ENCODE peak calls at places on chromosomes 7 and 10, in four cellular contexts. B, C, A and Q are unnamed samples.

GRCh38 chr10:96606216-96606615 is 19.4 kb upstream of the TM9SF3 start:
- DNase-seq in B (no peak), C (no peak), A (no peak), Q (peak; percentile 60)

GRCh38 chr10:80144302-80145131 is 12.0 kb downstream of the PLAC9 start:
- DNase-seq in C (no peak), A (no peak), B (no peak), Q (no peak)

GRCh38 chr7:51028128-51028830 is 245.6 kb upstream of the GRB10 start:
- DNase-seq in A (no peak), B (no peak), C (no peak), Q (no peak)

GRCh38 chr7:127885843-127886242 is 145.4 kb downstream of the LRRC4 start:
- DNase-seq in A (no peak), B (no peak), C (peak; percentile 8), Q (peak; percentile 80)

GRCh38 chr7:158781217-158781975 is 47.9 kb downstream of the ESYT2 start:
- DNase-seq in B (no peak), A (no peak), C (no peak), Q (no peak)

GRCh38 chr7:44581426-44581906 is 565 bp downstream of the TMED4 start:
- DNase-seq in C (peak; percentile 41), B (no peak), A (no peak), Q (no peak)

GRCh38 chr7:128948976-128949760 is 11.4 kb downstream of the IRF5 start:
- DNase-seq in C (no peak), B (no peak), A (no peak), Q (no peak)

GRCh38 chr10:6542999-6543430 is 37.1 kb downstream of the PRKCQ start:
- DNase-seq in A (no peak), C (no peak), B (no peak), Q (no peak)

GRCh38 chr7:3670898-3671297 is 369.8 kb downstream of the SDK1 start:
- DNase-seq in C (no peak), B (no peak), A (no peak), Q (no peak)

GRCh38 chr7:127751723-127752448 is 99.9 kb downstream of the SND1 start:
- DNase-seq in A (no peak), B (no peak), C (peak; percentile 10), Q (peak; percentile 66)

GRCh38 chr7:99699946-99700345 is 20.1 kb upstream of the CYP3A5 start:
- DNase-seq in A (no peak), B (no peak), C (no peak), Q (no peak)

GRCh38 chr10:22054946-22055345 is 51.4 kb upstream of the DNAJC1 start:
- DNase-seq in C (no peak), B (no peak), A (no peak), Q (no peak)

GRCh38 chr10:12181065-12181775 is 14.5 kb downstream of the NUDT5 start:
- DNase-seq in C (no peak), A (no peak), B (no peak), Q (peak; percentile 16)

GRCh38 chr7:16040381-16040780 is 353.9 kb upstream of the MEOX2 start:
- DNase-seq in A (peak; percentile 50), B (no peak), C (no peak), Q (no peak)

GRCh38 chr10:100968037-100968736 is 1.1 kb upstream of the SEMA4G start:
- DNase-seq in A (no peak), B (no peak), C (no peak), Q (no peak)

GRCh38 chr10:86363184-86363832 is 3.3 kb downstream of the GRID1 start:
- DNase-seq in B (peak; percentile 88), A (peak; percentile 88), C (peak; percentile 26), Q (no peak)

GRCh38 chr10:124545756-124546369 is 84.2 kb downstream of the LHPP start:
- DNase-seq in B (no peak), C (no peak), A (no peak), Q (no peak)

GRCh38 chr10:43940898-43941777 is 292.5 kb upstream of the ZNF32 start:
- DNase-seq in B (no peak), C (no peak), A (no peak), Q (no peak)

GRCh38 chr10:68666280-68666760 is 54.7 kb upstream of the CCAR1 start:
- DNase-seq in C (peak; percentile 86), A (no peak), B (no peak), Q (peak; percentile 93)

GRCh38 chr7:46653848-46654247 is 732.8 kb upstream of the IGFBP3 start:
- DNase-seq in B (no peak), C (no peak), A (no peak), Q (no peak)

GRCh38 chr7:192701-193536 is 548 bp downstream of the FAM20C start:
- DNase-seq in A (peak; percentile 50), B (no peak), C (no peak), Q (no peak)

GRCh38 chr7:151433721-151434400 is 6.1 kb downstream of the CRYGN start:
- DNase-seq in A (no peak), C (no peak), B (no peak), Q (no peak)

GRCh38 chr7:113197274-113197673 is 78.9 kb upstream of the SMIM30 start:
- DNase-seq in C (peak; percentile 57), B (no peak), A (no peak), Q (peak; percentile 83)

GRCh38 chr7:129779602-129780256 is 168.2 kb downstream of the NRF1 start:
- DNase-seq in A (peak; percentile 85), C (peak; percentile 82), B (peak; percentile 90), Q (no peak)

GRCh38 chr7:46229409-46229808 is 308.3 kb upstream of the IGFBP3 start:
- DNase-seq in C (peak; percentile 78), B (no peak), A (no peak), Q (peak; percentile 85)

GRCh38 chr7:86598311-86598710 is 45.4 kb upstream of the GRM3 start:
- DNase-seq in C (no peak), A (peak; percentile 64), B (peak; percentile 88), Q (no peak)

GRCh38 chr10:22630229-22631174 is 83.9 kb downstream of the PIP4K2A start:
- DNase-seq in A (no peak), C (peak; percentile 38), B (no peak), Q (peak; percentile 62)

GRCh38 chr10:61452655-61453641 is at the start of gene TMEM26:
- DNase-seq in B (peak; percentile 84), C (no peak), A (peak; percentile 57), Q (peak; percentile 47)

GRCh38 chr7:1668932-1669485 is 1.1 kb upstream of the ELFN1 start:
- DNase-seq in B (no peak), C (no peak), A (peak; percentile 84), Q (peak; percentile 36)

GRCh38 chr7:70919491-70920073 is 212.4 kb upstream of the GALNT17 start:
- DNase-seq in B (no peak), C (no peak), A (no peak), Q (no peak)

GRCh38 chr10:99730026-99730425 is 1.9 kb downstream of the COX15 start:
- DNase-seq in A (no peak), C (peak; percentile 68), B (no peak), Q (peak; percentile 51)

GRCh38 chr10:98425511-98426352 is 10.8 kb upstream of the PYROXD2 start:
- DNase-seq in C (peak; percentile 24), A (peak; percentile 72), B (peak; percentile 87), Q (no peak)

DNA sequence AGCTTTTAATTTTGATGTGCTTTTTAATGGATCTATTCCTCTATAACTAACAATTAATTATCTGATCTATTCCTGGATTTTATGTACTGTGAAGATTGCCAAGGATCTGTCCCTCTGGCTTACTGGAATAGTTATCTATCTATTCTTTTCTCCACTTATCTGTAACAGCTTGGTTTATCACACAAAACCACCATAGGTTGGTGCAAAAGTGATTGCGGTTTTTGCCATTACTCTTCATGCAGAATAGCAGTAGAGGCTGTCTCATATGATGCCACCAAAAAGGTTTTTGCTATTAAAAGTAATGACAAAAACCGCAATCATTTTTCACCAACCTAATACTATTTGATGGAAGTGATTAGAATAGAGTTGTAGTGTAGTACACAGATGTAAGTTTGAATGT is 115.7 kb downstream of the PDE1C start:
- DNase-seq in C (no peak), B (no peak), A (no peak), Q (no peak)
- H3K27ac ChIP-seq in C (no peak overlapping the region), B (no peak overlapping the region), A (no peak overlapping the region), Q (no peak overlapping the region)

DNA sequence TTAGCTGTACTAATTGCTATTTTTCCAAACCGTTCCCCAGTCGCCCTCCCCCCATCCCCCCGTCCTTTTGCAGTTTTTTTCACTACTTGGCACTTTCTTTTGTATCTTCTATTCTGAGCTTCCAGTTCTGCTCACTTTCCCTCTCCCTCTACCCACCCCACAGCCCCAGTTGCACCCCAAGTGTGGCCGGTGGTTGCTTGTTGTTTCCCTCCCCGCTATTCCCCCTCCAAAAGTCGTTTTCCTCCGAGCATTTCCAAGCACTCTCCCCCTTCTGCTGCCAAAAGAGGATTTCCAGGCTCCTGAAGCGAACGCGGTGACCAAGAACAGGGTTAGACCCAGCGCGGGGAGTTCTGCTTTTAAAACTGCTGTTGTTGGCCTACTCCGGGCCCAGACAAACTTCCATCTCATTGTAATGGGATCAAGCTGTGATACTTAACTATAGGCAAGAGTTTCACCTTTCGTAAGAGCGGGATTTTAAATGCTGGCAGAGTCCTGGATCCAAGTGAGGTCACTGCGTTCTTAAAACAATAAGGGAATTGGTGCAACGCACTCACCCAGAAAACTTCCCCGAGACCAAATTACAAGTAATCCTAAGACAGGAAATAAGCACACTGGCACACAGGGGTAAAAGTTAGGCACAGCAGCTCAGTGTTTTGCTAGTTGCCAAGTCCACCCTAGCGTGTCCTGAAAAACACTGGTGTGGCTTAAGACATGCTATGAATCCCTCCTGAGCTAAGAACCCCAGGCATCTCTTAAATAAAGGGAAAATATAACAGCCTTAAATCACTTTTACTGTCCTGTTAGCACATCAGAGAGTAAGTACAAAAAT is 1.5 kb upstream of the RGS10 start:
- DNase-seq in B (peak; percentile 54), A (peak; percentile 76), C (no peak), Q (peak; percentile 16)
- H3K4me2 ChIP-seq in B (peak overlapping the region; percentile 100), A (peak overlapping the region; percentile 94), C (peak overlapping the region; percentile 99), Q (peak overlapping the region; percentile 90)

DNA sequence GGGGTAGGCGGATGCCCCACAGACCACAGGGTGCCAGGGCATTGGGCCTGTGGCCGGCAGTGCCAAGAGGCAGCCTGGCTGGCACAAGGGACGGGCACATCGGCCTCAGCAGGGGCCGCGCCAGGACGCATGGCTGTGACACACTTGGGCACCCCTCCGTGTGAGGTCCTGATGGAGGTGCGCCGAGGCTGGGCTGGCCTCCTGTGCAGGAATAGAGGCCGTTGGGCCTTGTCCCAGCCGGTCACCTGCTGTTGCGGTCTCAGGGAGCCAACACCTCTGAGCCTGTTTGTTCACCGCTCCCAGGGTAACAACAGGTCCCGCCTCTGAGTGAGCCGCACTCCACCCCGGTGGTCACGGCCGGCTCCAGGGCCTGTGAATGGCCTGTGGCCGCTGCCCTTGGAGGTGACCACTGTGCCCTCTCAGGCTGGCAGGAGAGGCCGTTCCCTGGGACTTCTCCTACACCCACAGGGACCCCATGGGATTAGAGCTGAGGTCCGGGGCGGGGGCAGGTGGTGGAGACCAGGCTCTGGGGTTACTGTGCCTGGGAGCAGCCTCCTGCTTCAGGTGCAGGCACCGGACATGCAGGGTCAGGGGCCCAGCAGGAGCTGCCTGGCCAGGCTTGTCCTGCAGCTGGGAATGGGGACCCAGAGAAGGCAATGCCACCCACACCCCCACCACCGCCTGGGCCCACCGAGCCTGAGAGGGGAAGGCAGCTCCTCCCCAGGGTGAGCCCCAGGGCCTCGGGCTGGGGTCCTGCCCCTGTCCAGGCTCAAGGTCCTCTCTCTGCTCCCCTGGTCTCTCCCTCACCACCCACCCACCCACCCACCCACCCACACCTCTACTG is 12.0 kb downstream of the PWWP2B start:
- DNase-seq in C (no peak), B (no peak), A (no peak), Q (no peak)
- H3K27ac ChIP-seq in C (no peak overlapping the region), B (peak overlapping the region; percentile 82), A (no peak overlapping the region), Q (no peak overlapping the region)

DNA sequence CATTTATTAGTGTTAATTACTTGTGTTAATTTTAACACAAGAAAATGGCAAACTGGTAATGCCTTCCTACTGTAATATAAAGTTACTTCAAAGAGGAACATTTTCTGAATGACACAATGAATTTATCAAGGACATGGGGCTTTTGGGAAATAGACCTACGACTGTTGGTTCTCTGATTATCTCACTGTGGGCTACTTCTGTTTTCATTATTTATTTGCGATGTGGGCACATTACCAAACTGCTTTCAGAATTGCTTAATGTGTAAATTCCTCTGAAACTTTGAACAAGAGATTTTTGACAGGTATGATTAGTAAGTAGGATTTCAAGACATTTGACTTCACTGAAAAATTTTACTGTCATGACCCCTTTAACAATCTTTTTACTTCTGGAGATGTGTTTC is 535.6 kb downstream of the CNTNAP2 start:
- DNase-seq in A (no peak), C (no peak), B (no peak), Q (no peak)
- H3K4me2 ChIP-seq in A (no peak overlapping the region), C (no peak overlapping the region), B (no peak overlapping the region), Q (no peak overlapping the region)